ENCODE peak calls at places on chromosome 18, in six cellular contexts. One of them, this sample, is unnamed.

GRCh38 chr18:53416985-53417384 is 807.5 kb downstream of the MBD2 start:
- DNase-seq in heart left ventricle: no peak
- DNase-seq in vagina: no peak
- DNase-seq in A549: no peak
- DNase-seq in HCT116: no peak
- DNase-seq in IMR-90: no peak
- DNase-seq in this sample: no peak

GRCh38 chr18:75075429-75075841 is 133.5 kb downstream of the PTGR3 start:
- DNase-seq in heart left ventricle: no peak
- DNase-seq in vagina: peak; percentile 49
- DNase-seq in A549: no peak
- DNase-seq in HCT116: no peak
- DNase-seq in IMR-90: no peak
- DNase-seq in this sample: no peak

GRCh38 chr18:3088044-3088443 is 75.1 kb upstream of the LPIN2 start:
- DNase-seq in heart left ventricle: no peak
- DNase-seq in vagina: no peak
- DNase-seq in A549: no peak
- DNase-seq in HCT116: no peak
- DNase-seq in IMR-90: no peak
- DNase-seq in this sample: no peak

GRCh38 chr18:10793730-10794370 is 268.0 kb downstream of the NAPG start:
- DNase-seq in heart left ventricle: no peak
- DNase-seq in vagina: no peak
- DNase-seq in A549: no peak
- DNase-seq in HCT116: no peak
- DNase-seq in IMR-90: peak; percentile 21
- DNase-seq in this sample: no peak

GRCh38 chr18:24492445-24492844 is 32.0 kb downstream of the HRH4 start:
- DNase-seq in heart left ventricle: no peak
- DNase-seq in vagina: no peak
- DNase-seq in A549: no peak
- DNase-seq in HCT116: no peak
- DNase-seq in IMR-90: no peak
- DNase-seq in this sample: no peak

GRCh38 chr18:74834424-74835309 is 237.0 kb downstream of the ZNF407 start:
- DNase-seq in heart left ventricle: no peak
- DNase-seq in vagina: no peak
- DNase-seq in A549: no peak
- DNase-seq in HCT116: no peak
- DNase-seq in IMR-90: peak; percentile 11
- DNase-seq in this sample: no peak

GRCh38 chr18:72470391-72470790 is 73.8 kb downstream of the CBLN2 start:
- DNase-seq in heart left ventricle: no peak
- DNase-seq in vagina: no peak
- DNase-seq in A549: no peak
- DNase-seq in HCT116: no peak
- DNase-seq in IMR-90: no peak
- DNase-seq in this sample: no peak

GRCh38 chr18:8632386-8632785 is 23.1 kb downstream of the RAB12 start:
- DNase-seq in heart left ventricle: no peak
- DNase-seq in vagina: no peak
- DNase-seq in A549: no peak
- DNase-seq in HCT116: no peak
- DNase-seq in IMR-90: no peak
- DNase-seq in this sample: no peak

GRCh38 chr18:35511833-35512232 is 14.1 kb upstream of the INO80C start:
- DNase-seq in heart left ventricle: no peak
- DNase-seq in vagina: peak; percentile 40
- DNase-seq in A549: no peak
- DNase-seq in HCT116: peak; percentile 6
- DNase-seq in IMR-90: no peak
- DNase-seq in this sample: no peak

GRCh38 chr18:13726972-13727331 is 479 bp downstream of the RNMT start:
- DNase-seq in heart left ventricle: no peak
- DNase-seq in vagina: no peak
- DNase-seq in A549: peak; percentile 5
- DNase-seq in HCT116: no peak
- DNase-seq in IMR-90: peak; percentile 56
- DNase-seq in this sample: peak; percentile 43

GRCh38 chr18:23069481-23069880 is 65.8 kb upstream of the CABLES1 start:
- DNase-seq in heart left ventricle: no peak
- DNase-seq in vagina: no peak
- DNase-seq in A549: no peak
- DNase-seq in HCT116: no peak
- DNase-seq in IMR-90: no peak
- DNase-seq in this sample: no peak

GRCh38 chr18:13447621-13448020 is 229.1 kb downstream of the LDLRAD4 start:
- DNase-seq in heart left ventricle: peak; percentile 58
- DNase-seq in vagina: no peak
- DNase-seq in A549: peak; percentile 7
- DNase-seq in HCT116: no peak
- DNase-seq in IMR-90: peak; percentile 48
- DNase-seq in this sample: no peak

GRCh38 chr18:812673-813404 is 797 bp upstream of the YES1 start:
- DNase-seq in heart left ventricle: peak; percentile 83
- DNase-seq in vagina: peak; percentile 91
- DNase-seq in A549: peak; percentile 36
- DNase-seq in HCT116: peak; percentile 51
- DNase-seq in IMR-90: peak; percentile 82
- DNase-seq in this sample: peak; percentile 82

GRCh38 chr18:40878371-40878770 is 1076.7 kb upstream of the PIK3C3 start:
- DNase-seq in heart left ventricle: no peak
- DNase-seq in vagina: no peak
- DNase-seq in A549: no peak
- DNase-seq in HCT116: no peak
- DNase-seq in IMR-90: no peak
- DNase-seq in this sample: no peak

GRCh38 chr18:78473563-78473962 is 506.1 kb upstream of the SALL3 start:
- DNase-seq in heart left ventricle: no peak
- DNase-seq in vagina: no peak
- DNase-seq in A549: no peak
- DNase-seq in HCT116: no peak
- DNase-seq in IMR-90: no peak
- DNase-seq in this sample: no peak

GRCh38 chr18:74951165-74951760 is 257.7 kb downstream of the PTGR3 start:
- DNase-seq in heart left ventricle: peak; percentile 53
- DNase-seq in vagina: no peak
- DNase-seq in A549: peak; percentile 9
- DNase-seq in HCT116: no peak
- DNase-seq in IMR-90: peak; percentile 99
- DNase-seq in this sample: no peak

GRCh38 chr18:8260847-8261246 is 348.4 kb upstream of the RAB12 start:
- DNase-seq in heart left ventricle: no peak
- DNase-seq in vagina: no peak
- DNase-seq in A549: no peak
- DNase-seq in HCT116: no peak
- DNase-seq in IMR-90: no peak
- DNase-seq in this sample: no peak

GRCh38 chr18:35215026-35215425 is 25.8 kb upstream of the ZNF397 start:
- DNase-seq in heart left ventricle: no peak
- DNase-seq in vagina: no peak
- DNase-seq in A549: no peak
- DNase-seq in HCT116: no peak
- DNase-seq in IMR-90: no peak
- DNase-seq in this sample: no peak

GRCh38 chr18:54679318-54680149 is 88.5 kb downstream of the DYNAP start:
- DNase-seq in heart left ventricle: no peak
- DNase-seq in vagina: no peak
- DNase-seq in A549: peak; percentile 47
- DNase-seq in HCT116: peak; percentile 62
- DNase-seq in IMR-90: peak; percentile 83
- DNase-seq in this sample: no peak

GRCh38 chr18:47883771-47884413 is 46.6 kb downstream of the SMAD2 start:
- DNase-seq in heart left ventricle: no peak
- DNase-seq in vagina: no peak
- DNase-seq in A549: no peak
- DNase-seq in HCT116: no peak
- DNase-seq in IMR-90: peak; percentile 76
- DNase-seq in this sample: no peak

GRCh38 chr18:48328473-48329205 is 80.5 kb downstream of the ZBTB7C start:
- DNase-seq in heart left ventricle: no peak
- DNase-seq in vagina: no peak
- DNase-seq in A549: no peak
- DNase-seq in HCT116: peak; percentile 8
- DNase-seq in IMR-90: peak; percentile 46
- DNase-seq in this sample: no peak

GRCh38 chr18:79949571-79950439 is 1.6 kb downstream of the SLC66A2 start:
- DNase-seq in heart left ventricle: peak; percentile 77
- DNase-seq in vagina: no peak
- DNase-seq in A549: no peak
- DNase-seq in HCT116: no peak
- DNase-seq in IMR-90: no peak
- DNase-seq in this sample: no peak

GRCh38 chr18:47772374-47773248 is 157.8 kb downstream of the SMAD2 start:
- DNase-seq in heart left ventricle: no peak
- DNase-seq in vagina: no peak
- DNase-seq in A549: peak; percentile 39
- DNase-seq in HCT116: peak; percentile 60
- DNase-seq in IMR-90: peak; percentile 42
- DNase-seq in this sample: no peak

GRCh38 chr18:67864677-67865340 is 348.3 kb upstream of the DSEL start:
- DNase-seq in heart left ventricle: no peak
- DNase-seq in vagina: no peak
- DNase-seq in A549: no peak
- DNase-seq in HCT116: no peak
- DNase-seq in IMR-90: peak; percentile 58
- DNase-seq in this sample: no peak

GRCh38 chr18:36711813-36712444 is 116.9 kb downstream of the TPGS2 start:
- DNase-seq in heart left ventricle: peak; percentile 61
- DNase-seq in vagina: no peak
- DNase-seq in A549: peak; percentile 1
- DNase-seq in HCT116: peak; percentile 35
- DNase-seq in IMR-90: peak; percentile 94
- DNase-seq in this sample: peak; percentile 46

GRCh38 chr18:12255626-12256026 is 1.5 kb downstream of the CIDEA start:
- DNase-seq in heart left ventricle: no peak
- DNase-seq in vagina: no peak
- DNase-seq in A549: no peak
- DNase-seq in HCT116: peak; percentile 50
- DNase-seq in IMR-90: peak; percentile 42
- DNase-seq in this sample: no peak

GRCh38 chr18:435940-436339 is 64.6 kb downstream of the COLEC12 start:
- DNase-seq in heart left ventricle: no peak
- DNase-seq in vagina: no peak
- DNase-seq in A549: no peak
- DNase-seq in HCT116: no peak
- DNase-seq in IMR-90: peak; percentile 43
- DNase-seq in this sample: no peak

GRCh38 chr18:49368876-49369440 is 91.5 kb downstream of the DYM start:
- DNase-seq in heart left ventricle: no peak
- DNase-seq in vagina: no peak
- DNase-seq in A549: no peak
- DNase-seq in HCT116: no peak
- DNase-seq in IMR-90: no peak
- DNase-seq in this sample: no peak
- H3K4me3 ChIP-seq in heart left ventricle: no peak overlapping the region
- H3K4me3 ChIP-seq in vagina: no peak overlapping the region
- H3K4me3 ChIP-seq in A549: no peak overlapping the region
- H3K4me3 ChIP-seq in HCT116: no peak overlapping the region
- H3K4me3 ChIP-seq in IMR-90: no peak overlapping the region
- H3K4me3 ChIP-seq in this sample: no peak overlapping the region

DNA sequence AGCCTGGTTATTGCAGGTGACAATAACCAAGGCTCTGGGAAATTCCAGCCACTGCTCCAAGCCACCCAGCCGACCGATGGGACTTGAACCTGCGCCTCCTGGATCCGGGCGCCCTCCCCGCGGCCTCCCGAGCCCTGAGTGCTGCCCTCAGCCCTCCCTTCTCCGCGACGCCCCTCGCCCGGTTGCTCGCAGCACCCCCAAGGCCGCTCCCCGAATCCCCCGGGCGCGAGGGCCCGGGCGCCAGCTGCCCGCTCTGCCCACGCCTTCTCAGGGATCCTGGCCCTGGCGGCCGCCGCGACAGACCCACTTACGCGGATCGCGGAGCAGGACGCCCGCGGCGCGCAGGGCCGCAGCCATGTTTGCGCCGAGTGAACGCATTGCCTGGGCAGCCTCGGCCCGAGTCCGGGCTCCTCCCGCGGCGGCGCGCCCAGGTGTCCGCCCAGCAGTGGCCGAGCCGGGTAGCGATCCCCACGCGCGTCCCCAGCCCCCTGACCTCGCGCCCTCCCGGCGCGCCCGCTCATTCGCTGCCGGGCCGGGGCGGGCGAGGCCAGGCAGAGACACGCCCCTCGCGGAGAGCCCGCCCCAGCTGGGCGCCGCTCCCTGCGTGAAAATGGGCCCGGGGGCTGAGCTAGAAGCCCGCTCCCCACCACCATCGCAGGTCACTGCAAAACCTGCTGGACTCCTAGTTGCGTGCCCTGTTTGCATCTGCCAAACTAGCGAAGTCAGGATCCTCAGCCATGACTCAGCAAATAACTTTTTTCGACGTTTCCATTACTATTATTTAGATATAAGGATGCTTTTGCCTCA is at the start of gene FECH:
- DNase-seq in heart left ventricle: peak; percentile 92
- DNase-seq in vagina: no peak
- DNase-seq in A549: peak; percentile 40
- DNase-seq in HCT116: peak; percentile 12
- DNase-seq in IMR-90: peak; percentile 71
- DNase-seq in this sample: peak; percentile 71
- TF ChIP-seq POLR2A in heart left ventricle: peak; percentile 96
- TF ChIP-seq POLR2A in vagina: no peak
- TF ChIP-seq POLR2A in A549: peak; percentile 82
- TF ChIP-seq POLR2A in HCT116: peak; percentile 62
- TF ChIP-seq POLR2A in IMR-90: peak; percentile 57
- TF ChIP-seq POLR2A in this sample: peak; percentile 81

GRCh38 chr18:26489881-26490280 is 58.5 kb downstream of the KCTD1 start:
- DNase-seq in heart left ventricle: no peak
- DNase-seq in vagina: no peak
- DNase-seq in A549: no peak
- DNase-seq in HCT116: no peak
- DNase-seq in IMR-90: peak; percentile 19
- DNase-seq in this sample: no peak
- H3K4me1 ChIP-seq in heart left ventricle: no peaks in the 10 kb centered on the region
- H3K4me1 ChIP-seq in vagina: peaks cover 4% of the 10 kb centered on the region
- H3K4me1 ChIP-seq in A549: peaks cover 69% of the 10 kb centered on the region
- H3K4me1 ChIP-seq in HCT116: peaks cover 24% of the 10 kb centered on the region
- H3K4me1 ChIP-seq in IMR-90: no peaks in the 10 kb centered on the region
- H3K4me1 ChIP-seq in this sample: no peaks in the 10 kb centered on the region

GRCh38 chr18:77210249-77210648 is 39.4 kb upstream of the GALR1 start:
- DNase-seq in heart left ventricle: no peak
- DNase-seq in vagina: no peak
- DNase-seq in A549: no peak
- DNase-seq in HCT116: no peak
- DNase-seq in IMR-90: no peak
- DNase-seq in this sample: no peak

GRCh38 chr18:77209587-77209986 is 40.1 kb upstream of the GALR1 start:
- DNase-seq in heart left ventricle: no peak
- DNase-seq in vagina: no peak
- DNase-seq in A549: no peak
- DNase-seq in HCT116: no peak
- DNase-seq in IMR-90: peak; percentile 90
- DNase-seq in this sample: no peak

GRCh38 chr18:77206676-77207370 is 42.8 kb upstream of the GALR1 start:
- DNase-seq in heart left ventricle: peak; percentile 64
- DNase-seq in vagina: no peak
- DNase-seq in A549: no peak
- DNase-seq in HCT116: no peak
- DNase-seq in IMR-90: peak; percentile 70
- DNase-seq in this sample: peak; percentile 79

GRCh38 chr18:77207540-77207939 is 42.1 kb upstream of the GALR1 start:
- DNase-seq in heart left ventricle: peak; percentile 71
- DNase-seq in vagina: no peak
- DNase-seq in A549: peak; percentile 76
- DNase-seq in HCT116: peak; percentile 51
- DNase-seq in IMR-90: peak; percentile 65
- DNase-seq in this sample: peak; percentile 65

GRCh38 chr18:77208969-77209368 is 40.7 kb upstream of the GALR1 start:
- DNase-seq in heart left ventricle: peak; percentile 66
- DNase-seq in vagina: no peak
- DNase-seq in A549: no peak
- DNase-seq in HCT116: no peak
- DNase-seq in IMR-90: peak; percentile 65
- DNase-seq in this sample: no peak
- H3K4me3 ChIP-seq in heart left ventricle: peak overlapping the region; percentile 8
- H3K4me3 ChIP-seq in vagina: peak overlapping the region; percentile 4
- H3K4me3 ChIP-seq in A549: no peak overlapping the region
- H3K4me3 ChIP-seq in HCT116: no peak overlapping the region
- H3K4me3 ChIP-seq in IMR-90: peak overlapping the region; percentile 25
- H3K4me3 ChIP-seq in this sample: no peak overlapping the region

This sample was measured in uterus.